ENCODE peak calls at places on chromosome 6, in five cellular contexts. H is CD8-positive, alpha-beta T cell; Y is GM20000; Q is WTC11; G is cardiac muscle cell. P is an unnamed sample.

GRCh38 chr6:298233-299049 is 6.2 kb downstream of the DUSP22 start:
- DNase-seq in H (no peak), Q (no peak), Y (no peak), G (no peak), P (no peak)

GRCh38 chr6:87827291-87827690 is 125.3 kb upstream of the AKIRIN2 start:
- DNase-seq in G (no peak), Y (no peak), H (no peak), Q (no peak), P (no peak)

GRCh38 chr6:1614767-1615650 is 5.3 kb downstream of the FOXC1 start:
- DNase-seq in H (no peak), Q (no peak), G (no peak), Y (peak), P (no peak)

GRCh38 chr6:149938571-149939462 is 3.0 kb upstream of the ULBP2 start:
- DNase-seq in G (no peak), H (no peak), Q (no peak), Y (peak), P (no peak)

GRCh38 chr6:136401749-136402148 is 112.1 kb upstream of the BCLAF1 start:
- DNase-seq in G (no peak), Q (no peak), Y (no peak), H (no peak), P (no peak)

GRCh38 chr6:27303613-27304272 is 8.3 kb downstream of the POM121L2 start:
- DNase-seq in Y (no peak), G (no peak), H (no peak), Q (no peak), P (no peak)

GRCh38 chr6:44956426-44956825 is 371.7 kb upstream of the RUNX2 start:
- DNase-seq in H (no peak), Y (no peak), G (no peak), Q (no peak), P (no peak)

GRCh38 chr6:27078734-27079357 is 168.7 kb upstream of the PRSS16 start:
- DNase-seq in Q (peak), Y (peak), G (peak), H (peak), P (peak)

GRCh38 chr6:25477006-25477590 is 174.9 kb upstream of the SCGN start:
- DNase-seq in H (no peak), Y (no peak), G (peak), Q (no peak), P (no peak)

GRCh38 chr6:28841290-28841689 is 82.5 kb downstream of the TRIM27 start:
- DNase-seq in H (no peak), G (no peak), Y (no peak), Q (peak), P (no peak)

GRCh38 chr6:143429970-143430369 is 20.5 kb downstream of the ADAT2 start:
- DNase-seq in Y (no peak), H (no peak), Q (no peak), G (no peak), P (no peak)

GRCh38 chr6:42197574-42198362 is 3.0 kb upstream of the GUCA1B start:
- DNase-seq in G (no peak), Q (no peak), Y (no peak), H (no peak), P (no peak)

GRCh38 chr6:113049190-113049589 is 702.1 kb downstream of the RFPL4B start:
- DNase-seq in G (no peak), Y (no peak), Q (no peak), H (no peak), P (no peak)

GRCh38 chr6:2245954-2246863 is 804 bp upstream of the GMDS start:
- DNase-seq in H (peak), Y (peak), G (peak), Q (peak), P (no peak)

GRCh38 chr6:107767637-107768036 is 56.5 kb downstream of the SCML4 start:
- DNase-seq in Q (no peak), Y (no peak), H (no peak), G (no peak), P (no peak)

GRCh38 chr6:49530141-49530775 is 20.2 kb upstream of the C6orf141 start:
- DNase-seq in Y (no peak), H (no peak), Q (no peak), G (no peak), P (no peak)

GRCh38 chr6:33075568-33076405 is at the start of gene HLA-DPB1:
- DNase-seq in H (peak), Q (no peak), G (peak), Y (peak), P (no peak)

GRCh38 chr6:160379464-160379863 is 31.3 kb downstream of the SLC22A3 start:
- DNase-seq in Y (no peak), Q (no peak), G (no peak), H (no peak), P (no peak)

GRCh38 chr6:28742668-28743270 is 181.0 kb downstream of the TRIM27 start:
- DNase-seq in Q (peak), Y (no peak), H (no peak), G (no peak), P (no peak)

GRCh38 chr6:100230976-100231316 is 233.8 kb downstream of the SIM1 start:
- DNase-seq in Y (no peak), G (no peak), Q (no peak), H (no peak), P (no peak)

GRCh38 chr6:100230115-100230975 is 234.4 kb downstream of the SIM1 start:
- DNase-seq in Y (no peak), G (no peak), Q (no peak), H (no peak), P (no peak)

GRCh38 chr6:100226811-100227210 is 232.8 kb upstream of the MCHR2 start:
- DNase-seq in H (no peak), G (no peak), Y (no peak), Q (no peak), P (no peak)

GRCh38 chr6:100229512-100229911 is 235.2 kb downstream of the SIM1 start:
- DNase-seq in H (no peak), G (no peak), Q (no peak), Y (no peak), P (no peak)

GRCh38 chr6:100228437-100229424 is 234.7 kb upstream of the MCHR2 start:
- DNase-seq in Y (peak), H (peak), Q (peak), G (peak), P (peak)
- TF ChIP-seq CTCF in Y (no peak), H (no peak), Q (no peak), G (peak), P (peak)

DNA sequence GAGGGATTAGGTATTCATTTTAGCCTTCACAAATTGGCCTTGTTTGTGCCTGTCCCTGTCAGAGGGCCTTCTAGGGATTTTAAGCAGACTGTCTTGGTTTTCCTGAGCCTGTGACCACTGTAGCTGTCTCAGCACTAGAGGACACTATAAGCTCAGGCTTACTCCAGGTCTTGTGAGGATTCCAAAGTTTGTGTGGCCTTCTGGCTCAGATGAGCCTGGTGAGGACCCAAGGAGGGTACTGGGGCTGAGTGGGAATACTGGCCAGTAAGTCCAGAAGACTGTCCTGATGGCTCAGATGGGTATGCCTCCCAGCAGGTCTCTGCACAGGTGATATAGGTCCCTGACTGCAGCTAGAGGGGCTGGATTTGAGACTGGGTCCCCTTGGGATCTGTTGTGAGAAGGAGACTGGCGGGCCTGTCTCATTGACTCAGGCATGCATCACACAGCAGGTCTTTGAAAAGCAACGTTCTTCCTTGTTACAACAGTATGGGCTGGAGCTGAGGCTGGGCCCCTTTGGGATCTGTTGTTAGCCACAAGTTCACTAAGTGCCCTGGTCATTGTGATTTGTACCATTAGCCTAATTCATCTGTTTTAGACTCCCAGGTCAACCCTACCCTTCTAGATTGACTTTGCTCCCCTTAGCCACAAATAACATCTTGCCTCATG is 26.3 kb upstream of the TFB1M start:
- DNase-seq in Q (no peak), Y (no peak), H (no peak), G (no peak), P (no peak)
- TF ChIP-seq CTCF in Q (no peak), Y (no peak), H (no peak), G (peak), P (no peak)

GRCh38 chr6:9851006-9851405 is 563.9 kb downstream of the TFAP2A start:
- DNase-seq in Y (no peak), H (no peak), G (no peak), Q (no peak), P (no peak)

GRCh38 chr6:9848094-9848493 is 566.8 kb downstream of the TFAP2A start:
- DNase-seq in Y (no peak), Q (no peak), H (no peak), G (no peak), P (no peak)

GRCh38 chr6:9851541-9852380 is 563.1 kb downstream of the TFAP2A start:
- DNase-seq in Q (peak), Y (no peak), H (no peak), G (no peak), P (no peak)
- TF ChIP-seq CTCF in Q (no peak), Y (no peak), H (no peak), G (no peak), P (no peak)

DNA sequence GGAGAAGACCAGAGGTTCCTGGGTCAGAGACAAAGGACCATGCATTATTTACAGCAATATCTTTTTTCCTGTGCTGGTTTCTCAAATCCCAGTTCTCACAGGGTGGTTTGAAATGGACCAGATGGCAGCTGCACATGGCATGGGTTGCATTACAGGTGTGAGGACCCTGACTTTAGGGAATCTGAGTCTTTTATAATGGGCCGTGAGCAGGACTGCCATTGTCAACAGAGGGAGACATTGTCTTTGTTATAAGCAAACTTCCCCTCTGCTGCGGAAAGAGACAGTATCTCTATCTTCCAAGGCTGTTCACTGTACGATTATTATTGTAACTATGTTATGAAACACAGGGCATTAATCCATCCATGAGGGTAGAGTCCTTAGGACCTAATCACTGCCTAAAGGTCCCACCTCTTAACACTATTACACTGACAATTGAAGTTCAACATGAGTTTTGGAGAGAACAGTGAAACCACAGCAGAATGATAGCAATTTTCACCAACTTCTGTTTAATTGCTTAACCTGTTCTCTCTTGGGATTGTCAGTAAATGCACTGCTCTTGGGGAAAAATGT is 156.1 kb upstream of the AGPAT4 start:
- DNase-seq in Y (no peak), H (no peak), G (no peak), Q (no peak), P (no peak)
- TF ChIP-seq CTCF in Y (no peak), H (no peak), G (peak), Q (no peak), P (no peak)

GRCh38 chr6:84346372-84346771 is 118.9 kb upstream of the CEP162 start:
- DNase-seq in Y (no peak), H (no peak), Q (no peak), G (no peak), P (no peak)
- TF ChIP-seq CTCF in Y (no peak), H (no peak), Q (no peak), G (peak), P (no peak)

DNA sequence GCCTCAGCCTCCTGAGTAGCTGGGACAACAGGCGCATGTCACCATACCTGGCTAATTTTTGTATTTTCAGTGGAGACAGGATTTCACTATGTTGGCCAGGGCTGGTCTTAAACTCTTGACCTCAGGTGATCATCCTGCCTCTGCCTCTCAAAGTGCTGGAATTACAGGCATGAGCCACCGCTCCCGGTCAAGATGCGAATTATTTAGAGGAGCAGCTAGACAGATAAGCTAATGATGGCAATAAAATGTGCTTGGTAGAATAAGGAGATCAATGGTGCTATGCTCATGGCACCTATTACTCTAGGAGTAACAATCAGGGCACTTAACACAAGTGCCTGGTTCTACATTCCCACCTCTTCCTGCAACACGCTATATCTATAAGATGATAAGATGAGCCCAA is 61.5 kb upstream of the LOC128125822 start:
- DNase-seq in Y (no peak), Q (no peak), G (no peak), H (no peak), P (no peak)
- TF ChIP-seq CTCF in Y (no peak), Q (no peak), G (no peak), H (no peak), P (no peak)

GRCh38 chr6:116842374-116842947 is 13.6 kb upstream of the GPRC6A start:
- DNase-seq in G (no peak), Y (no peak), Q (no peak), H (no peak), P (no peak)

DNA sequence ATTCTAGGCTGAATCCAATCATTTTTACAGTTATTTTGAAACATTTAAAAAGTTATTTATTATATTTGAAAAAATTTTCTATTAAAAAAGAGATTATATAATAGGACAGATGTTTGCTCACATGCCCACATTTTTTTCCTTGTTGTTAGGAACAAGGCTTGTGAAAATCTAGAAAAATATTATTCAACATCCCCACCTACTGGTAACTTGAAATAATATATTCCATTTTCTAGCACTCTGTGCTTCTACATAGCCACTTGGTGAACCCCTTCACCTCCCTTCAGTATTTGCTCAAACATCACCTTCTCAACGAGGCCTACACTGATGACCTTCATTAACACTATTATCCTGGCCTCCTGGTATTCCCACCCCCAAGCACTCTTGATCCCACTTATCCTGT is 18.4 kb upstream of the GPRC6A start:
- DNase-seq in Y (peak), H (no peak), Q (no peak), G (peak), P (no peak)
- TF ChIP-seq CTCF in Y (no peak), H (no peak), Q (no peak), G (peak), P (peak)

DNA sequence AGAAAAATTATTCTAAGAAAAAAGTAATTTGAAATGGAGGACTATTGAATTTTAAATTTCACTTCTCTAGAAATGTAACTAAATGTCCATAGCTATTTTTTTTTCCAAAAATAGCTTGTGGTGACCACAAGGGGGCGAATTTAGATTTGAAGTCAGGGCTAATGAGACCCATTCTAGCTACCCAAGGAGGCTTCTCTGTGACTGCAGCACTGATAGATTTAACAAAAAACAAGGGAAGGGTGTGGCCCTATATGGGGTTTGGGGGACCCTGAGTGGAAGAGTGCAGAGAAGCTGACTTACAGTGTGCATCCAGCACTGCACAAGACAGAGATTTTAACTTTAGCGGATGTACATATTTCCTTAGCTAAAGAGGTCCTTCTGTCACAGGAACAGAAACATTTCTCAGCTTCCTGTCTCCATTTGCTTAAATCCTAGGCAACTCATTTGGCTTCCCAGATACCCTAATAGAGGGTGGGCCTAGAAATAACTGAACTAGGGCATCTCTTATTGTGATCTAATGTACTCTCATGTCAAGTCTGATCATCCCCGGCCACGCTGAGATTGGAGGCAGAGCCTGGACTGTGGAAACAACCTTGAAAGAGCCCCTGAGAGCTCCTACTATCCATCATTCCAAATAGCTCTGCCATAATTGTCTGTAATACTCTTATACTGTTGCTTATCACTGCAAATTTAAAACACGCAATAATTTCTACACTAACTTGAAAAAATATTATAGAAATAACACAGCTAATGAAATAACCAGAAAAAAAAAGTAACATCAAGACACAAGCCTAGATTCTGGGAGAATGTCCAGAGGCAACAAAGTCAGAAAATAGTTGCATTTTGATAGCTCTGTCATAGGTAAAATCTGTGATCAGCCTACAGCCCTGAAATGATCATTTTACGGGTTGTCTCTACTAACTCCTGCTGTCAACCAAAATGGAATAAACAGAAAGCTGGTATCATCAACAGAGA is 93.6 kb downstream of the SNAP91 start:
- DNase-seq in Y (peak), G (peak), H (no peak), Q (no peak), P (peak)
- TF ChIP-seq CTCF in Y (peak), G (peak), H (peak), Q (peak), P (peak)

P was measured in neural crest cell.